ENCODE peak calls at places on chromosomes 12 and 14, in five cellular contexts. D is GM06990, A is Peyer's patch, Z is PC-3, J is AG04450. R is an unnamed sample.

GRCh38 chr12:92142251-92142896 is 3.3 kb downstream of the BTG1 start:
- DNase-seq in J (no peak), D (no peak), Z (no peak), A (no peak), R (no peak)

GRCh38 chr12:8665729-8666128 is 3.1 kb upstream of the MFAP5 start:
- DNase-seq in Z (no peak), A (no peak), J (no peak), D (no peak), R (no peak)

GRCh38 chr12:51635371-51635770 is 44.3 kb downstream of the SCN8A start:
- DNase-seq in A (no peak), Z (peak; percentile 10), J (no peak), D (no peak), R (no peak)

GRCh38 chr12:131089526-131090253 is 136.0 kb downstream of the ADGRD1 start:
- DNase-seq in Z (no peak), A (no peak), J (no peak), D (no peak), R (no peak)

GRCh38 chr14:77883479-77884238 is 83.8 kb downstream of the ADCK1 start:
- DNase-seq in D (no peak), Z (no peak), A (no peak), J (no peak), R (no peak)

GRCh38 chr14:96062010-96062409 is 22.8 kb downstream of the C14orf132 start:
- DNase-seq in A (no peak), Z (no peak), J (no peak), D (no peak), R (no peak)

GRCh38 chr14:38721822-38722431 is 381.1 kb downstream of the SEC23A start:
- DNase-seq in A (no peak), Z (peak; percentile 81), D (no peak), J (no peak), R (no peak)

GRCh38 chr14:92794547-92794941 is 439 bp downstream of the GOLGA5 start:
- DNase-seq in Z (no peak), D (no peak), A (no peak), J (no peak), R (no peak)

GRCh38 chr12:34304546-34304945 is 282.2 kb downstream of the ALG10 start:
- DNase-seq in J (no peak), A (no peak), Z (no peak), D (no peak), R (no peak)

GRCh38 chr12:6627598-6627997 is 8.2 kb downstream of the LPAR5 start:
- DNase-seq in Z (no peak), D (no peak), J (no peak), A (peak; percentile 58), R (no peak)
- H3K4me3 ChIP-seq in Z (no peak overlapping the region), D (peak overlapping the region; percentile 39), J (peak overlapping the region; percentile 4), A (no peak overlapping the region), R (no peak overlapping the region)

DNA sequence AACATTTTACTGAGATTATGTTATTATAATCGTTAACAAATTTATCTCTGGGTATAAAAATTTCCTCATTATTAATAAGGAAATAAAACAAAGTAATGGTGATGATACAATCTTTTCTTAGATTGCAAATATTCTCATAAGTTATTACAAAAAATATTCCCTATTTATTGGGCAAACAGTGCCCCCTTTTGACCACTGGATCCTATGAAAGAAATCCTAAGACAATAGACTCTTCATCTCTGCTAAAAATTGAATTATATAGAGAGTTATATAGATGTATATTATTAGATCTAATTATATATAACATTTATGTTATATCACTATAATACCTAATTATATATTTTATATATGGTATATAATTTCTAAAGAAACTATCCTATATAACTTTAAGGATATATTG is 94.2 kb upstream of the FGD4 start:
- DNase-seq in Z (no peak), J (no peak), A (no peak), D (no peak), R (no peak)
- TF ChIP-seq CTCF in Z (no peak), J (peak; percentile 39), A (no peak), D (peak; percentile 39), R (no peak)

DNA sequence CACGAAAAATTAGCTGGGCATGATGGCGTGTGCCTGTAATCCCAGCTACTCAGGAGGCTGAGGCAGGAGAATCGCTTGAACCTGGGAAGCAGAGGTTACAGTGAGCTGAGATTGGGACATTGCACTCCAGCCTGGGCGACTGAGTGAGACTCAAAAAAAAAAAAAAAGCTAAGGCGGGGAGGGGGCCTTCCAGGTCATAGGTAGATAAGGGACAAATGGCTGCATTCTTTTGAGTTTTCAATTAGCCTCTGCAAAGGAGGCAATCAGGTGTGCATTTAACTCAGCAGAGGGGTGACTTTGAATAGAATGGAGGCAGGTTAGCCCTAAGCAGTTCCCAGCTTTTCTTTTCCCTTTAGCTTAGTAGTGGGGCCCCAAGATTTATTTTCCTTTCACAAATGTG is 743 bp upstream of the AACS start:
- DNase-seq in A (no peak), J (no peak), D (no peak), Z (no peak), R (no peak)
- H3K4me3 ChIP-seq in A (no peak overlapping the region), J (no peak overlapping the region), D (peak overlapping the region; percentile 94), Z (peak overlapping the region; percentile 98), R (peak overlapping the region; percentile 79)

DNA sequence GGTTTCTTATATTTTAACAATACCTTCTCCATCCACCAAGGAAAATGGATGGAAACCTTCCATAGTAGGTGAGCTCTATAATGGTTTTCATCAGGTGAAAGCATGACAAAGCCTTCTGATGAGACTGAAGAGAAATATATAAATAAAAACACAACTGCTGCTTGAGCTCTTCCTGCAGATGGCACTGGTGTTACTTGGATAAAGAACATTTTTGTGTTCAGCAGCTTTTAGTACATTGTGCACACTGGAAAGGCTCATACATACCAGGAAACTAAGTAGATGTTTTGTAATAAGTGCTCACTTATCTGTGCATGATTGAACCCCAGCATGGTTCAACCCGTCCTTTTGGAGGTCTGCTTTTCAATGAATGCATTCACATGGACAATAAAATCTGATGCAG is 357.3 kb upstream of the MIS18BP1 start:
- DNase-seq in Z (peak; percentile 49), J (no peak), D (no peak), A (no peak), R (no peak)
- TF ChIP-seq CTCF in Z (peak; percentile 64), J (no peak), D (no peak), A (no peak), R (no peak)

GRCh38 chr14:99728231-99728920 is 44.3 kb downstream of the CYP46A1 start:
- DNase-seq in A (no peak), D (no peak), Z (no peak), J (no peak), R (no peak)

GRCh38 chr14:99731536-99732435 is 47.7 kb downstream of the CYP46A1 start:
- DNase-seq in J (no peak), A (no peak), D (no peak), Z (no peak), R (no peak)

GRCh38 chr14:99728981-99729451 is 44.9 kb downstream of the CYP46A1 start:
- DNase-seq in A (no peak), Z (no peak), J (no peak), D (no peak), R (no peak)

GRCh38 chr14:99730876-99731351 is 46.8 kb downstream of the CYP46A1 start:
- DNase-seq in A (no peak), J (no peak), Z (no peak), D (no peak), R (no peak)

GRCh38 chr14:99729991-99730875 is 46.1 kb downstream of the CYP46A1 start:
- DNase-seq in A (peak; percentile 38), J (no peak), D (peak; percentile 56), Z (peak; percentile 76), R (no peak)
- H3K4me3 ChIP-seq in A (peak overlapping the region; percentile 27), J (peak overlapping the region; percentile 60), D (no peak overlapping the region), Z (peak overlapping the region; percentile 68), R (peak overlapping the region; percentile 59)